ENCODE peak calls at places on chromosomes 7 and 10, in four cellular contexts. T is fibroblast of pulmonary artery, J is A549, N is glutamatergic neuron. Q is an unnamed sample.

GRCh38 chr10:119305860-119306513 is 98.6 kb downstream of the GRK5 start:
- DNase-seq in T (peak), J (peak), N (no peak), Q (peak)

GRCh38 chr7:55160539-55160938 is 141.7 kb downstream of the EGFR start:
- DNase-seq in T (peak), J (no peak), N (no peak), Q (no peak)

GRCh38 chr10:121172406-121172805 is 321.2 kb downstream of the WDR11 start:
- DNase-seq in T (no peak), J (no peak), N (no peak), Q (no peak)

GRCh38 chr7:108001759-108002725 is 919 bp downstream of the LAMB1 start:
- DNase-seq in T (no peak), J (no peak), N (peak), Q (no peak)

GRCh38 chr7:83807770-83808169 is 158.8 kb upstream of the SEMA3E start:
- DNase-seq in T (no peak), J (no peak), N (no peak), Q (no peak)

GRCh38 chr7:91913612-91914011 is 27.1 kb upstream of the AKAP9 start:
- DNase-seq in T (peak), J (no peak), N (no peak), Q (no peak)

GRCh38 chr10:63738410-63738809 is 217.2 kb downstream of the REEP3 start:
- DNase-seq in T (peak), J (peak), N (no peak), Q (peak)

GRCh38 chr7:85006754-85007153 is 180.1 kb downstream of the SEMA3D start:
- DNase-seq in T (no peak), J (no peak), N (no peak), Q (no peak)

GRCh38 chr10:44673245-44673999 is 237.7 kb upstream of the TMEM72 start:
- DNase-seq in T (no peak), J (no peak), N (no peak), Q (no peak)
- TF ChIP-seq CTCF in T (no peak), J (no peak), N (no peak), Q (no peak)

GRCh38 chr10:10680496-10680895 is 337.2 kb upstream of the CELF2 start:
- DNase-seq in T (no peak), J (no peak), N (no peak), Q (no peak)

DNA sequence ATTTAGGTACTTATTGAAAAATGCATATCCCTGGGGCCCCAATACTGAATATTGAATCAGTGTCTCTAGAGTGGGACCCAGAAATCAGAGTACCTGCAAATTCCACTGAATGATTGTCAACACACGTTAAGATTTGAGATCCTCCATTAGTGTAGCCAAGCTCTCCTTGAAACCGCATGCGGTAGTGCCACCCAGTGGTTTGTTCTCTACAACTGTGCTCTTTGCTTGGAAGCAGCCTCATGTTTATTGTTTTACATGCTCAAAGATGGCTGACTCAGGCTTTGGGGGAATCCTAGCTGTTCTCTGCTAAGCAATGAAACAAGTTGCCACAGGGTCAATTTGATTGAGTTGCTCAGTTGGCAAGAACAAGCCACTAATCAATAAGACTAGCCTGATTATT is 340.2 kb upstream of the CELF2 start:
- DNase-seq in T (peak), J (peak), N (peak), Q (peak)
- TF ChIP-seq CTCF in T (peak), J (no peak), N (peak), Q (no peak)

GRCh38 chr10:5293691-5294550 is 70.8 kb upstream of the UCN3 start:
- DNase-seq in T (peak), J (peak), N (peak), Q (peak)
- TF ChIP-seq CTCF in T (peak), J (peak), N (peak), Q (peak)

GRCh38 chr10:97117372-97117771 is 68.4 kb downstream of the SLIT1 start:
- DNase-seq in T (peak), J (peak), N (no peak), Q (peak)
- TF ChIP-seq CTCF in T (peak), J (peak), N (no peak), Q (peak)

DNA sequence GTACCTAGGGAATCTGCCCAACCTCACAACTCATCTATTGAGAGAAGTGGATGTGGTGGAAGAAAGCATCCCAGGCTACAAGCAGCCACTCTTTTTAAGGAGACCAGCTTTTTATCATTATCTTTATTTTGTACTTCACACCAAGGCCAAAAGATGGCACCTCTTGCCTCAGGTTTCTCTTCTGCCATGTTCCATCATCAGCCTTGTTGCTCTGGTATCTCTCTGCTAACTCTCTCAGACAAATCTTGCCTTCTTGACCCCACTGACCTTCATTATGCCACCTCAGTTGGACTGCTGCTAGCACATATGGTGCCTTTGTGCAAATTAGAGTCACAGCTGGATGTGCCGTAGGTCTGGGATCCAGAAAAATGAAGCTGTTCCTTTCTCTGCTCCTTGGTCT is 47.2 kb upstream of the DYNC1I1 start:
- DNase-seq in T (no peak), J (peak), N (no peak), Q (no peak)
- TF ChIP-seq CTCF in T (no peak), J (no peak), N (no peak), Q (no peak)

Q was measured in Calu3.